ENCODE peak calls at places on chromosomes 3 and 15, in four cellular contexts. One of them, this sample, is unnamed.

GRCh38 chr3:149401215-149401925 is 23.9 kb upstream of the TM4SF1 start:
- DNase-seq in fibroblast of the conjunctiva: peak
- DNase-seq in pancreas: peak
- DNase-seq in stomach: peak
- DNase-seq in this sample: no peak

GRCh38 chr3:118000219-118000618 is 1034.4 kb downstream of the IGSF11 start:
- DNase-seq in stomach: no peak
- DNase-seq in pancreas: no peak
- DNase-seq in fibroblast of the conjunctiva: no peak
- DNase-seq in this sample: no peak

GRCh38 chr15:83559310-83559966 is 94.5 kb upstream of the ADAMTSL3 start:
- DNase-seq in stomach: peak
- DNase-seq in pancreas: peak
- DNase-seq in fibroblast of the conjunctiva: peak
- DNase-seq in this sample: peak

GRCh38 chr3:123322866-123323265 is 121.1 kb downstream of the SEC22A start:
- DNase-seq in stomach: no peak
- DNase-seq in pancreas: no peak
- DNase-seq in fibroblast of the conjunctiva: no peak
- DNase-seq in this sample: no peak

GRCh38 chr3:19013879-19014278 is 134.4 kb upstream of the KCNH8 start:
- DNase-seq in stomach: peak
- DNase-seq in fibroblast of the conjunctiva: no peak
- DNase-seq in pancreas: no peak
- DNase-seq in this sample: no peak

GRCh38 chr3:132284006-132284405 is 33.2 kb upstream of the ACP3 start:
- DNase-seq in fibroblast of the conjunctiva: no peak
- DNase-seq in pancreas: no peak
- DNase-seq in stomach: no peak
- DNase-seq in this sample: no peak

GRCh38 chr3:557972-558371 is 361.4 kb downstream of the CHL1 start:
- DNase-seq in stomach: no peak
- DNase-seq in fibroblast of the conjunctiva: no peak
- DNase-seq in pancreas: no peak
- DNase-seq in this sample: no peak

GRCh38 chr15:58248504-58248842 is 110.3 kb downstream of the AQP9 start:
- DNase-seq in fibroblast of the conjunctiva: no peak
- DNase-seq in pancreas: no peak
- DNase-seq in stomach: no peak
- DNase-seq in this sample: no peak

GRCh38 chr3:138467905-138468304 is 33.5 kb downstream of the ESYT3 start:
- DNase-seq in stomach: no peak
- DNase-seq in fibroblast of the conjunctiva: no peak
- DNase-seq in pancreas: no peak
- DNase-seq in this sample: no peak

GRCh38 chr15:95975212-95975611 is 355.3 kb upstream of the NR2F2 start:
- DNase-seq in pancreas: no peak
- DNase-seq in fibroblast of the conjunctiva: no peak
- DNase-seq in stomach: no peak
- DNase-seq in this sample: no peak

GRCh38 chr3:115156255-115156654 is 9.2 kb upstream of the ZBTB20 start:
- DNase-seq in pancreas: no peak
- DNase-seq in stomach: no peak
- DNase-seq in fibroblast of the conjunctiva: no peak
- DNase-seq in this sample: peak

GRCh38 chr3:140695361-140696061 is 17.6 kb downstream of the TRIM42 start:
- DNase-seq in stomach: no peak
- DNase-seq in fibroblast of the conjunctiva: no peak
- DNase-seq in pancreas: no peak
- DNase-seq in this sample: no peak